ENCODE peak calls at places on chromosome 19, in six cellular contexts. Z, W, R, Q, M and H are unnamed samples.
A peak's percentile ranks its signal among the peaks of the same experiment; 100 is the strongest.

GRCh38 chr19:11420429-11420893 is 1.3 kb upstream of the RGL3 start:
- DNase-seq in Z (peak; percentile 11), W (peak; percentile 22), R (no peak), Q (no peak), M (peak; percentile 72), H (no peak)

GRCh38 chr19:52735734-52736133 is 890 bp upstream of the ZNF611 start:
- DNase-seq in Z (peak; percentile 35), W (peak; percentile 33), R (peak; percentile 59), Q (no peak), M (peak; percentile 77), H (no peak)

GRCh38 chr19:8209111-8209964 is at the start of gene CERS4:
- DNase-seq in Z (peak; percentile 68), W (peak; percentile 29), R (peak; percentile 70), Q (peak; percentile 66), M (peak; percentile 78), H (peak; percentile 60)

GRCh38 chr19:32810452-32810851 is 59.1 kb downstream of the SLC7A9 start:
- DNase-seq in Z (no peak), W (no peak), R (no peak), Q (no peak), M (no peak), H (no peak)

GRCh38 chr19:14198384-14199376 is 7.3 kb downstream of the ADGRL1 start:
- DNase-seq in Z (no peak), W (no peak), R (no peak), Q (no peak), M (no peak), H (no peak)

GRCh38 chr19:532578-533484 is 1.3 kb downstream of the CDC34 start:
- DNase-seq in Z (peak; percentile 48), W (peak; percentile 70), R (peak; percentile 71), Q (no peak), M (peak; percentile 84), H (peak; percentile 65)

GRCh38 chr19:10654610-10655456 is 687 bp downstream of the ILF3 start:
- DNase-seq in Z (peak; percentile 41), W (no peak), R (peak; percentile 63), Q (peak; percentile 49), M (no peak), H (peak; percentile 46)

GRCh38 chr19:47157455-47158321 is 27.1 kb downstream of the SAE1 start:
- DNase-seq in Z (no peak), W (peak; percentile 77), R (peak; percentile 60), Q (no peak), M (peak; percentile 32), H (peak; percentile 22)

GRCh38 chr19:18109731-18110671 is 12.4 kb downstream of the MAST3 start:
- DNase-seq in Z (peak; percentile 40), W (peak; percentile 13), R (peak; percentile 73), Q (no peak), M (peak; percentile 62), H (peak; percentile 22)

GRCh38 chr19:34228347-34228746 is 26.0 kb upstream of the GARRE1 start:
- DNase-seq in Z (no peak), W (no peak), R (no peak), Q (no peak), M (no peak), H (no peak)